ENCODE peak calls at places on chromosomes 3 and 15, in seven cellular contexts. B is stimulated activated CD8-positive, alpha-beta memory T cell treated with anti-CD3 and anti-CD28 coated beads, Interleukin-2, amount 100 ng/mL, for 48 hours; J is DMS153; A is glutamatergic neuron; Z is T-helper 1 cell; T is KG1; D is stimulated activated CD4-positive, alpha-beta T cell treated with anti-CD3 and anti-CD28 coated beads, Interleukin-15, amount 100 ng/mL, for 1 hour. P is an unnamed sample.

GRCh38 chr3:161316006-161316689 is 55.2 kb downstream of the SPTSSB start:
- DNase-seq in A (no peak), B (no peak), D (no peak), Z (no peak), T (no peak), J (no peak), P (peak; percentile 84)

GRCh38 chr3:31636063-31636462 is 103.3 kb downstream of the STT3B start:
- DNase-seq in J (no peak), D (no peak), B (no peak), A (no peak), Z (no peak), T (no peak), P (no peak)

GRCh38 chr3:52055537-52056351 is 627 bp downstream of the DUSP7 start:
- DNase-seq in A (peak; percentile 76), J (no peak), Z (peak; percentile 72), B (no peak), D (peak; percentile 11), T (no peak), P (no peak)

GRCh38 chr3:197374951-197375560 is 76.6 kb upstream of the DLG1 start:
- DNase-seq in T (no peak), B (no peak), D (no peak), Z (no peak), A (no peak), J (no peak), P (no peak)

GRCh38 chr3:23161896-23162570 is 41.1 kb upstream of the UBE2E2 start:
- DNase-seq in A (no peak), D (no peak), B (no peak), Z (no peak), T (no peak), J (no peak), P (no peak)

GRCh38 chr3:45748068-45748467 is 48.3 kb downstream of the SLC6A20 start:
- DNase-seq in A (no peak), B (no peak), Z (no peak), T (no peak), D (no peak), J (no peak), P (no peak)

GRCh38 chr3:188689101-188689574 is 482.6 kb upstream of the TPRG1 start:
- DNase-seq in T (no peak), Z (no peak), D (no peak), B (no peak), J (no peak), A (no peak), P (no peak)

GRCh38 chr3:122299872-122300460 is 25.1 kb upstream of the CSTA start:
- DNase-seq in A (no peak), J (no peak), Z (peak; percentile 57), D (no peak), T (no peak), B (no peak), P (peak; percentile 4)

GRCh38 chr3:94092080-94092479 is 29.2 kb downstream of the NSUN3 start:
- DNase-seq in A (no peak), B (no peak), D (no peak), T (no peak), Z (no peak), J (no peak), P (no peak)

GRCh38 chr15:72585659-72586058 is 68.8 kb upstream of the GOLGA6B start:
- DNase-seq in J (no peak), T (no peak), Z (no peak), B (no peak), D (no peak), A (no peak), P (no peak)